ENCODE peak calls at places on chromosomes 13 and 19, in six cellular contexts. One of them, this sample, is unnamed. For H3K36me3, the result is how much of the 10 kb centered on the place peaks cover.

GRCh38 chr13:40189885-40190655 is 476.4 kb downstream of the FOXO1 start:
- DNase-seq in heart right ventricle: no peak
- DNase-seq in lower lobe of right lung: no peak
- DNase-seq in thyroid gland: no peak
- DNase-seq in cardiac muscle cell: no peak
- DNase-seq in psoas muscle: no peak
- DNase-seq in this sample: no peak

GRCh38 chr13:33445476-33445875 is 159.9 kb upstream of the STARD13 start:
- DNase-seq in heart right ventricle: no peak
- DNase-seq in lower lobe of right lung: no peak
- DNase-seq in thyroid gland: no peak
- DNase-seq in cardiac muscle cell: no peak
- DNase-seq in psoas muscle: no peak
- DNase-seq in this sample: no peak

GRCh38 chr13:99376132-99376531 is 68.9 kb upstream of the GPR183 start:
- DNase-seq in heart right ventricle: no peak
- DNase-seq in lower lobe of right lung: no peak
- DNase-seq in thyroid gland: peak
- DNase-seq in cardiac muscle cell: no peak
- DNase-seq in psoas muscle: no peak
- DNase-seq in this sample: no peak

GRCh38 chr13:99357149-99357596 is 50.0 kb upstream of the GPR183 start:
- DNase-seq in heart right ventricle: no peak
- DNase-seq in lower lobe of right lung: no peak
- DNase-seq in thyroid gland: no peak
- DNase-seq in cardiac muscle cell: no peak
- DNase-seq in psoas muscle: no peak
- DNase-seq in this sample: no peak

GRCh38 chr19:4284176-4284958 is 5.3 kb downstream of the SHD start:
- DNase-seq in heart right ventricle: no peak
- DNase-seq in lower lobe of right lung: no peak
- DNase-seq in thyroid gland: no peak
- DNase-seq in cardiac muscle cell: peak
- DNase-seq in psoas muscle: no peak
- DNase-seq in this sample: peak

GRCh38 chr19:36436531-36436930 is 18.1 kb upstream of the ZFP82 start:
- DNase-seq in heart right ventricle: no peak
- DNase-seq in lower lobe of right lung: no peak
- DNase-seq in thyroid gland: no peak
- DNase-seq in cardiac muscle cell: peak
- DNase-seq in psoas muscle: no peak
- DNase-seq in this sample: no peak

GRCh38 chr19:32613008-32613407 is 32.0 kb downstream of the PDCD5 start:
- DNase-seq in heart right ventricle: no peak
- DNase-seq in lower lobe of right lung: no peak
- DNase-seq in thyroid gland: no peak
- DNase-seq in cardiac muscle cell: no peak
- DNase-seq in psoas muscle: no peak
- DNase-seq in this sample: no peak

GRCh38 chr13:80224468-80224867 is 116.5 kb downstream of the SPRY2 start:
- DNase-seq in heart right ventricle: no peak
- DNase-seq in lower lobe of right lung: no peak
- DNase-seq in thyroid gland: no peak
- DNase-seq in cardiac muscle cell: no peak
- DNase-seq in psoas muscle: no peak
- DNase-seq in this sample: no peak

GRCh38 chr19:35164418-35164817 is 9.9 kb downstream of the FXYD5 start:
- DNase-seq in heart right ventricle: no peak
- DNase-seq in lower lobe of right lung: no peak
- DNase-seq in thyroid gland: no peak
- DNase-seq in cardiac muscle cell: no peak
- DNase-seq in psoas muscle: no peak
- DNase-seq in this sample: no peak

GRCh38 chr13:70844391-70845108 is 736.3 kb upstream of the KLHL1 start:
- DNase-seq in heart right ventricle: no peak
- DNase-seq in lower lobe of right lung: no peak
- DNase-seq in thyroid gland: no peak
- DNase-seq in cardiac muscle cell: no peak
- DNase-seq in psoas muscle: no peak
- DNase-seq in this sample: no peak

GRCh38 chr19:50266896-50267295 is 62.3 kb downstream of the KCNC3 start:
- DNase-seq in heart right ventricle: no peak
- DNase-seq in lower lobe of right lung: no peak
- DNase-seq in thyroid gland: no peak
- DNase-seq in cardiac muscle cell: no peak
- DNase-seq in psoas muscle: no peak
- DNase-seq in this sample: no peak

GRCh38 chr13:94431569-94431968 is 47.9 kb downstream of the DCT start:
- DNase-seq in heart right ventricle: no peak
- DNase-seq in lower lobe of right lung: no peak
- DNase-seq in thyroid gland: no peak
- DNase-seq in cardiac muscle cell: no peak
- DNase-seq in psoas muscle: no peak
- DNase-seq in this sample: no peak

GRCh38 chr19:44757057-44757734 is 8.7 kb downstream of the BCL3 start:
- DNase-seq in heart right ventricle: peak
- DNase-seq in lower lobe of right lung: no peak
- DNase-seq in thyroid gland: no peak
- DNase-seq in cardiac muscle cell: peak
- DNase-seq in psoas muscle: peak
- DNase-seq in this sample: peak

GRCh38 chr19:567296-567900 is 5.0 kb upstream of the BSG start:
- DNase-seq in heart right ventricle: no peak
- DNase-seq in lower lobe of right lung: peak
- DNase-seq in thyroid gland: no peak
- DNase-seq in cardiac muscle cell: no peak
- DNase-seq in psoas muscle: no peak
- DNase-seq in this sample: no peak

GRCh38 chr19:570315-570714 is 2.1 kb upstream of the BSG start:
- DNase-seq in heart right ventricle: no peak
- DNase-seq in lower lobe of right lung: no peak
- DNase-seq in thyroid gland: no peak
- DNase-seq in cardiac muscle cell: no peak
- DNase-seq in psoas muscle: peak
- DNase-seq in this sample: no peak

GRCh38 chr19:566844-567243 is 5.6 kb upstream of the BSG start:
- DNase-seq in heart right ventricle: no peak
- DNase-seq in lower lobe of right lung: no peak
- DNase-seq in thyroid gland: no peak
- DNase-seq in cardiac muscle cell: no peak
- DNase-seq in psoas muscle: no peak
- DNase-seq in this sample: no peak

GRCh38 chr19:571127-571974 is 1.0 kb upstream of the BSG start:
- DNase-seq in heart right ventricle: no peak
- DNase-seq in lower lobe of right lung: peak
- DNase-seq in thyroid gland: peak
- DNase-seq in cardiac muscle cell: peak
- DNase-seq in psoas muscle: peak
- DNase-seq in this sample: peak

GRCh38 chr19:566403-566802 is 6.0 kb upstream of the BSG start:
- DNase-seq in heart right ventricle: no peak
- DNase-seq in lower lobe of right lung: peak
- DNase-seq in thyroid gland: no peak
- DNase-seq in cardiac muscle cell: peak
- DNase-seq in psoas muscle: no peak
- DNase-seq in this sample: peak
- H3K4me3 ChIP-seq in heart right ventricle: no peak
- H3K4me3 ChIP-seq in lower lobe of right lung: peak
- H3K4me3 ChIP-seq in thyroid gland: no peak
- H3K4me3 ChIP-seq in cardiac muscle cell: no peak
- H3K4me3 ChIP-seq in psoas muscle: no peak
- H3K4me3 ChIP-seq in this sample: peak

DNA sequence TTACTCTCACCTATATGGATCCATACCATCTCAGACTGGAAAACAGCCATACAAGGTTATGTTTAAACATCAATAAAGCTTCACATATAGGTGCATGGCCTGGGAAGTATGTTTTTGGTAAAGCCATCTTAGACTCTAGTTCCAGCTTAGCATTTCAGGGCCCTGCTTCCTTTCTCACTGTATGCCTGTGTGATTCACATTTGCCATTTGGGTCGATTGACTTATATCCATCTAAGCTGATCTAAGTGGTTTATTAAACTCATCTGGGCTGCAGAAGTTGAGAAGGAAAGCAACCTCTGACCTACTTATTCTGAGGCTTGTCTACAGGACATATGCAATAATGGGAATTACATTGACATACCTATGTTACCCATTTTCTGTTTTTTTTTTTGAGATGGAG is 33.5 kb downstream of the ZNF506 start:
- DNase-seq in heart right ventricle: no peak
- DNase-seq in lower lobe of right lung: no peak
- DNase-seq in thyroid gland: no peak
- DNase-seq in cardiac muscle cell: no peak
- DNase-seq in psoas muscle: no peak
- DNase-seq in this sample: no peak
- H3K36me3 ChIP-seq in heart right ventricle: under half
- H3K36me3 ChIP-seq in lower lobe of right lung: half or more
- H3K36me3 ChIP-seq in thyroid gland: under half
- H3K36me3 ChIP-seq in cardiac muscle cell: under half
- H3K36me3 ChIP-seq in psoas muscle: half or more
- H3K36me3 ChIP-seq in this sample: under half

GRCh38 chr13:105341256-105341655 is 1194.2 kb downstream of the EFNB2 start:
- DNase-seq in heart right ventricle: no peak
- DNase-seq in lower lobe of right lung: no peak
- DNase-seq in thyroid gland: peak
- DNase-seq in cardiac muscle cell: no peak
- DNase-seq in psoas muscle: no peak
- DNase-seq in this sample: no peak
- TF ChIP-seq CTCF in heart right ventricle: no peak
- TF ChIP-seq CTCF in lower lobe of right lung: no peak
- TF ChIP-seq CTCF in thyroid gland: no peak
- TF ChIP-seq CTCF in cardiac muscle cell: no peak
- TF ChIP-seq CTCF in psoas muscle: no peak
- TF ChIP-seq CTCF in this sample: no peak

GRCh38 chr19:1747285-1748114 is 5.8 kb upstream of the ONECUT3 start:
- DNase-seq in heart right ventricle: no peak
- DNase-seq in lower lobe of right lung: no peak
- DNase-seq in thyroid gland: no peak
- DNase-seq in cardiac muscle cell: no peak
- DNase-seq in psoas muscle: no peak
- DNase-seq in this sample: no peak
- H3K4me3 ChIP-seq in heart right ventricle: no peak
- H3K4me3 ChIP-seq in lower lobe of right lung: no peak
- H3K4me3 ChIP-seq in thyroid gland: no peak
- H3K4me3 ChIP-seq in cardiac muscle cell: no peak
- H3K4me3 ChIP-seq in psoas muscle: no peak
- H3K4me3 ChIP-seq in this sample: no peak

GRCh38 chr13:28438067-28438466 is 56.9 kb downstream of the FLT1 start:
- DNase-seq in heart right ventricle: no peak
- DNase-seq in lower lobe of right lung: no peak
- DNase-seq in thyroid gland: no peak
- DNase-seq in cardiac muscle cell: no peak
- DNase-seq in psoas muscle: no peak
- DNase-seq in this sample: no peak
- H3K36me3 ChIP-seq in heart right ventricle: under half
- H3K36me3 ChIP-seq in lower lobe of right lung: under half
- H3K36me3 ChIP-seq in thyroid gland: under half
- H3K36me3 ChIP-seq in cardiac muscle cell: under half
- H3K36me3 ChIP-seq in psoas muscle: under half
- H3K36me3 ChIP-seq in this sample: under half